ENCODE peak calls at places on chromosome 5, in four cellular contexts. L, M, T and B are unnamed samples.

GRCh38 chr5:94480511-94480910 is 137.9 kb downstream of the KIAA0825 start:
- DNase-seq in L (no peak), M (no peak), T (no peak), B (no peak)

GRCh38 chr5:103434057-103434456 is 128.5 kb downstream of the NUDT12 start:
- DNase-seq in L (no peak), M (peak), T (no peak), B (no peak)

GRCh38 chr5:136295914-136296313 is 69.4 kb downstream of the TRPC7 start:
- DNase-seq in L (no peak), M (no peak), T (no peak), B (no peak)

GRCh38 chr5:10201223-10201868 is 48.3 kb downstream of the ATPSCKMT start:
- DNase-seq in L (no peak), M (peak), T (no peak), B (no peak)

GRCh38 chr5:75469017-75469416 is 42.4 kb downstream of the CERT1 start:
- DNase-seq in L (no peak), M (no peak), T (no peak), B (no peak)

GRCh38 chr5:119105971-119106370 is 35.1 kb downstream of the DMXL1 start:
- DNase-seq in L (no peak), M (no peak), T (no peak), B (no peak)

GRCh38 chr5:66230551-66230950 is 86.5 kb downstream of the SREK1 start:
- DNase-seq in L (no peak), M (no peak), T (no peak), B (no peak)

GRCh38 chr5:42242829-42243485 is 180.3 kb upstream of the GHR start:
- DNase-seq in L (no peak), M (no peak), T (no peak), B (no peak)

GRCh38 chr5:137619191-137619870 is 116.6 kb downstream of the KLHL3 start:
- DNase-seq in L (no peak), M (no peak), T (peak), B (no peak)

GRCh38 chr5:153770066-153770465 is 268.6 kb downstream of the FAM114A2 start:
- DNase-seq in L (no peak), M (no peak), T (no peak), B (no peak)

GRCh38 chr5:168296687-168297086 is 5.2 kb downstream of the WWC1 start:
- DNase-seq in L (no peak), M (no peak), T (no peak), B (no peak)

GRCh38 chr5:93201061-93201460 is 380.0 kb downstream of the NR2F1-AS1 start:
- DNase-seq in L (no peak), M (no peak), T (no peak), B (no peak)

GRCh38 chr5:109992264-109992915 is 302.7 kb downstream of the MAN2A1 start:
- DNase-seq in L (no peak), M (no peak), T (peak), B (no peak)

GRCh38 chr5:28726815-28727214 is 1688.4 kb upstream of the CDH9 start:
- DNase-seq in L (no peak), M (no peak), T (no peak), B (no peak)

GRCh38 chr5:133319905-133320520 is 268.2 kb downstream of the HSPA4 start:
- DNase-seq in L (no peak), M (no peak), T (no peak), B (no peak)

GRCh38 chr5:74622122-74622521 is 18.4 kb downstream of the ENC1 start:
- DNase-seq in L (no peak), M (no peak), T (no peak), B (no peak)

GRCh38 chr5:141363952-141364660 is at the start of gene PCDHGA5:
- DNase-seq in L (no peak), M (no peak), T (no peak), B (no peak)

GRCh38 chr5:43359738-43360137 is 46.5 kb upstream of the HMGCS1 start:
- DNase-seq in L (no peak), M (no peak), T (no peak), B (no peak)

GRCh38 chr5:178145965-178146820 is 7.5 kb downstream of the NHP2 start:
- DNase-seq in L (peak), M (peak), T (peak), B (no peak)

GRCh38 chr5:33734541-33734940 is 157.2 kb downstream of the ADAMTS12 start:
- DNase-seq in L (no peak), M (no peak), T (no peak), B (no peak)

GRCh38 chr5:123810253-123810652 is 298.3 kb downstream of the CSNK1G3 start:
- DNase-seq in L (peak), M (no peak), T (no peak), B (no peak)

GRCh38 chr5:163460562-163461176 is at the start of gene HMMR:
- DNase-seq in L (peak), M (no peak), T (peak), B (no peak)

GRCh38 chr5:134077926-134078580 is 36.4 kb upstream of the TCF7 start:
- DNase-seq in L (no peak), M (no peak), T (no peak), B (no peak)

GRCh38 chr5:40991168-40991980 is 79.8 kb downstream of the MROH2B start:
- DNase-seq in L (peak), M (no peak), T (no peak), B (no peak)

GRCh38 chr5:133930061-133930823 is 38.2 kb downstream of the C5orf15 start:
- DNase-seq in L (peak), M (no peak), T (no peak), B (no peak)

GRCh38 chr5:146726020-146726419 is 152.5 kb downstream of the PPP2R2B start:
- DNase-seq in L (no peak), M (no peak), T (no peak), B (no peak)

GRCh38 chr5:91591076-91591475 is 208.0 kb upstream of the ARRDC3 start:
- DNase-seq in L (no peak), M (no peak), T (no peak), B (no peak)

GRCh38 chr5:112635276-112635675 is 102.4 kb upstream of the APC start:
- DNase-seq in L (no peak), M (no peak), T (no peak), B (no peak)

GRCh38 chr5:150558088-150558621 is 50.2 kb downstream of the NDST1 start:
- DNase-seq in L (no peak), M (no peak), T (no peak), B (no peak)

GRCh38 chr5:150560401-150561191 is 52.7 kb downstream of the NDST1 start:
- DNase-seq in L (peak), M (peak), T (peak), B (peak)

GRCh38 chr5:150559701-150560100 is 51.8 kb downstream of the NDST1 start:
- DNase-seq in L (no peak), M (no peak), T (no peak), B (no peak)

GRCh38 chr5:150557507-150557872 is 49.6 kb downstream of the NDST1 start:
- DNase-seq in L (no peak), M (no peak), T (no peak), B (no peak)

GRCh38 chr5:150559088-150559487 is 51.2 kb downstream of the NDST1 start:
- DNase-seq in L (no peak), M (no peak), T (no peak), B (no peak)
- TF ChIP-seq POLR2AphosphoS5 in L (no peak), M (no peak), T (no peak), B (no peak)

GRCh38 chr5:127027539-127027938 is 2.8 kb downstream of the MARCHF3 start:
- DNase-seq in L (no peak), M (no peak), T (no peak), B (no peak)

GRCh38 chr5:127028822-127029457 is 1.4 kb downstream of the MARCHF3 start:
- DNase-seq in L (peak), M (no peak), T (peak), B (no peak)

GRCh38 chr5:127030259-127031146 is at the start of gene MARCHF3:
- DNase-seq in L (peak), M (peak), T (peak), B (peak)

GRCh38 chr5:127031147-127031862 is 947 bp upstream of the MARCHF3 start:
- DNase-seq in L (no peak), M (no peak), T (no peak), B (no peak)

DNA sequence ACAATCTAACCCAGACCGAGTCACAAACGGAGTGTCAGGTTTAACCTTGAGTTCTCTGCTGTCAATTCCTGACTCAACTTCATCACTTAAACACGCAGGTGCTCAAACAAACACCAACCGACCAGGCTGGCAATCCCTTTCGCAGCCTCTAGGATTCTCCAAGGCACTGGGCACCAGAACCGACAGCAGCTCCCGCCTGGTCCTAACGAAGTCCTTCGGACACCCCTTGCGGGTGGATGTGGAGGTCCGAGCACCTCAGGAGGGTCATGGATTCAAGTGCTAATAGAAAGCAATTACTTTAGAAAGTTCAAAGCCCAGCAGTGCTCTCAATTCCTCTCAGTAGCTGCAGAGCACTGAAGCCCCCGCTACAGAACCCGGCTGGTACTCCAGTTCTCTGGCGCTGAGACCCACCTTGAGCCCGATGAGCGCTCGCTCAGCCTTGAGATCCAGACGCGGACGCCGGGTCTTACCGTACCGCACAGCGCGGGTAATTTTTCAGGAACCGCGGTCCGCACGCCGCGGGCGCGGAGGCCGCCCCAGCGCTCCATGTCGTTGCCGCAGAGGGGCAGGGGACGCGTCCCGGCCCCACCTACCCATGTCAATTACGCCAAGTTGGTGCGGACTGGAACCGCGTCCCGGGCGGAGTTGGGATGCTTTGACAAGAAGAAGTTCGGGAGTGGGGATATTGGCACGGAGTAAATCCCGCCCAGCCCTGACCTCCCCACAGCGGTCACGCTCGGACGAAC is 672 bp downstream of the MARCHF3 start:
- DNase-seq in L (peak), M (no peak), T (peak), B (no peak)
- H3K4me3 ChIP-seq in L (peak), M (peak), T (peak), B (peak)

GRCh38 chr5:60374409-60374808 is 325.6 kb downstream of the DEPDC1B start:
- DNase-seq in L (no peak), M (no peak), T (peak), B (no peak)

GRCh38 chr5:60370508-60370907 is 329.5 kb downstream of the DEPDC1B start:
- DNase-seq in L (no peak), M (no peak), T (no peak), B (no peak)

GRCh38 chr5:60369391-60369790 is 330.6 kb downstream of the DEPDC1B start:
- DNase-seq in L (no peak), M (no peak), T (no peak), B (no peak)

GRCh38 chr5:60371065-60371464 is 328.9 kb downstream of the DEPDC1B start:
- DNase-seq in L (no peak), M (no peak), T (no peak), B (no peak)

DNA sequence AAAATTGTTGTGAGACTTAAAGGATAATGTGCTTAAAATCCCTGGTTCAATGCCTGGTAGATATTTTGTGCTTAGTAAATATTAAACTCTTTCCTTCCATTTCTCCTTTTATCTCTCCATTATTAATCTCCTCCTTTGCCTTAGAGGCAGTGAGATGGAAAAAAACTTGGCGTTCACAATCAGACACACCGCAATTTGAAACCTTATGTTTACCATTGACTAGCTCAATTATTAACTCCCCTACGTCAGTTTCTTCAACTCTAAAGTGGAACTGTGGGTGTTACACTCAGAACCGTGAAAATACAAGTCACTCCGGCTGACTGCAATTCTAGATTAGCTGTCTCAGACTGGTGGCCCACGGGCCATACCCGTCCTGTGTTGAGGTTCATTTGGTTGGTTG is 327.2 kb downstream of the DEPDC1B start:
- DNase-seq in L (no peak), M (no peak), T (no peak), B (no peak)
- TF ChIP-seq POLR2AphosphoS5 in L (no peak), M (no peak), T (no peak), B (no peak)

DNA sequence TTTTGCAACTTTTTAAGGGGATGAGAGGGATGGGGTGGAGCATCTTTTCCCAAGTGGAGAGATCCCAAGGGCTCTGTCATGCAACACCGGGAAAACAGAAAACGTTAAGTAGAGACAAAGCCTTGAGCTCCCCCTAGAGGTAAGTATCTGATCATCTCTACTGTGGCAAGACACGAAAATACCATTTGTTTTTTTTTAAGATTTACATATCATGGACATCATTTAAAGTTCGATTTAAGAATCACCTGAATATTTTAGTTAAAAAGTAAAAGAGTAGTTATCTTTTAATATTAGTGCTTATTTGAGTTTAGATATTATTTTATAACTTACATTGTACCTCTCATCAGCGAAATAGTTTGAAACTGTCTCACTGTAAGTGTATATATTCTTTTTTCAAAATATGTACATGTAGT is 200.4 kb downstream of the LRRC70 start:
- DNase-seq in L (no peak), M (no peak), T (peak), B (peak)
- H3K4me3 ChIP-seq in L (no peak), M (no peak), T (no peak), B (no peak)

DNA sequence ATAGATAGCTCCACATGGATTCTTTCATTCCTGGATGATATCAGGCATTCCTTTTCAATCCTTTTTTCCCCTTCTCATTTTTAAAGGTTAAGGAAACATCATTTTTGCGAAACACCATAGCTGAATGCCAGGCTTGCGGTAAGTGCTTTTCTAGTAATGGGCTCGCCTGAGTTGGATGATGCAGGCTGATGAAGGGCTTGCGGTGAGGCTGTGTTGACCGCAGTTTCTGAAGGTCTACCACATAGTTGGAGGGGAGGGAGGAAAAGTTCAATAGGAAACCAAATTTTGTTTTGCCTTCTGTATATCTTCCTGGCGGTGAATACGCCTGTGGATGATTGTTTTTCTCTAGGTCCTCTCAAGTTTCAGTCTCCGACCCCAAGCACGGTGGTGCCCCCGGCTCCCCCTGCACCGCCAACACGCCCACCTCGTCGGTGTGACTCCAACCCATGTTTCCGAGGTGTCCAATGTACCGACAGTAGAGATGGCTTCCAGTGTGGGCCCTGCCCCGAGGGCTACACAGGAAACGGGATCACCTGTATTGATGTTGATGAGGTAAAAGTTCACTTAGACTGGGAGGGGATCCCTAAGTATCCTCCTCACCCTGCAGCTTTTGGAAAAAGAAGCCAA is 24.3 kb downstream of the THBS4 start:
- DNase-seq in L (no peak), M (no peak), T (no peak), B (no peak)
- TF ChIP-seq POLR2AphosphoS5 in L (no peak), M (no peak), T (no peak), B (no peak)

GRCh38 chr5:38780316-38780715 is 65.5 kb upstream of the OSMR start:
- DNase-seq in L (no peak), M (no peak), T (no peak), B (no peak)
- H3K4me3 ChIP-seq in L (no peak), M (no peak), T (no peak), B (peak)